ENCODE peak calls at places on chromosome 9, in ten cellular contexts. S is iPS DF 6.9; X is CD8-positive, alpha-beta memory T cell; U is psoas muscle; C is mesendoderm; O is naive thymus-derived CD4-positive, alpha-beta T cell; M is A673; N is body of pancreas; R is cardiac muscle cell; W is hepatocyte. Q is an unnamed sample. For H3K27me3, the result is how much of the 10 kb centered on the place peaks cover.

GRCh38 chr9:134556531-134557068 is 85.0 kb upstream of the COL5A1 start:
- DNase-seq in W (peak), O (no peak), N (peak), M (no peak), R (no peak), X (no peak), U (peak), C (no peak), S (no peak), Q (peak)

GRCh38 chr9:113543286-113544000 is 79.9 kb downstream of the RGS3 start:
- DNase-seq in U (no peak), X (no peak), S (no peak), N (no peak), R (no peak), O (no peak), C (no peak), M (no peak), W (no peak), Q (no peak)

GRCh38 chr9:14203366-14204056 is 110.4 kb downstream of the NFIB start:
- DNase-seq in R (no peak), O (no peak), S (no peak), X (no peak), C (no peak), M (no peak), N (peak), U (peak), W (peak), Q (peak)

GRCh38 chr9:98900725-98901124 is 43.0 kb upstream of the COL15A1 start:
- DNase-seq in W (no peak), O (no peak), M (no peak), R (no peak), N (no peak), C (no peak), X (no peak), S (no peak), U (no peak), Q (no peak)

GRCh38 chr9:127194881-127195713 is 69.5 kb upstream of the GARNL3 start:
- DNase-seq in S (no peak), W (peak), U (peak), O (no peak), M (no peak), N (no peak), R (no peak), X (no peak), C (peak), Q (no peak)

GRCh38 chr9:125971895-125972729 is 224.9 kb downstream of the PBX3 start:
- DNase-seq in W (no peak), U (no peak), S (no peak), R (no peak), C (peak), M (no peak), X (no peak), N (no peak), O (no peak), Q (no peak)

GRCh38 chr9:26244661-26245060 is 566.4 kb upstream of the TUSC1 start:
- DNase-seq in O (no peak), C (no peak), S (no peak), R (no peak), X (no peak), U (no peak), W (no peak), N (no peak), M (no peak), Q (no peak)

GRCh38 chr9:114108016-114108833 is 9.1 kb upstream of the KIF12 start:
- DNase-seq in W (peak), R (peak), S (peak), M (peak), U (peak), N (peak), X (no peak), O (no peak), C (peak), Q (peak)

GRCh38 chr9:98419260-98419603 is 163.8 kb upstream of the TBC1D2 start:
- DNase-seq in R (no peak), M (no peak), S (no peak), U (no peak), C (peak), N (no peak), X (no peak), W (no peak), O (no peak), Q (no peak)

GRCh38 chr9:118129541-118129940 is 425.3 kb downstream of the TLR4 start:
- DNase-seq in W (no peak), X (no peak), R (no peak), U (no peak), O (no peak), M (no peak), C (no peak), S (no peak), N (no peak), Q (no peak)

GRCh38 chr9:88060746-88061145 is 77.5 kb downstream of the SPATA31C2 start:
- DNase-seq in W (no peak), C (no peak), O (no peak), X (no peak), M (no peak), N (no peak), R (no peak), S (no peak), U (no peak), Q (no peak)

GRCh38 chr9:10525972-10526371 is 86.8 kb downstream of the PTPRD start:
- DNase-seq in C (peak), R (no peak), W (no peak), M (no peak), X (no peak), N (no peak), U (no peak), O (no peak), S (no peak), Q (no peak)

DNA sequence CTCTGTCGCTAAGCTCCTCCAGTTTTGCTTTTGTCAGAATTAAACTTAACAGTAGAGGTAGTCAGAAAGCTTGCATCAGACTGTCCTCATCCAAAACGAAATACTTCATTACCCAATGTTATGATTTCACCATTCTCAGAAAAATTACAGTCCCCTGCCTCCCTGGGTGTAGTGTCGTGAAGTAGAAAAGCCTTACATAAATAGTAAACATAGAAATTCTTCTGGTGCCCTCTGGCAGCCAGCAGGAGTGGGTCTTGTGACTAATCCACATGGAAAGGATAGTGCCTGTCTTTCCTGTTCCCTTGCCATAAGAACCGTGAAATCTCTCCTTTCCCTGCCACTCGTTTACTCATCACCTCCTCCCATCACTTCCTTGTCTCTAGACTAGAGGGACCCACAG is 230.6 kb downstream of the GNA14 start:
- DNase-seq in M (peak), O (no peak), C (peak), R (no peak), N (no peak), W (peak), U (no peak), X (no peak), S (no peak), Q (no peak)
- H3K27ac ChIP-seq in M (no peak), O (no peak), C (no peak), R (no peak), N (no peak), W (peak), U (no peak), X (no peak), S (no peak), Q (no peak)

DNA sequence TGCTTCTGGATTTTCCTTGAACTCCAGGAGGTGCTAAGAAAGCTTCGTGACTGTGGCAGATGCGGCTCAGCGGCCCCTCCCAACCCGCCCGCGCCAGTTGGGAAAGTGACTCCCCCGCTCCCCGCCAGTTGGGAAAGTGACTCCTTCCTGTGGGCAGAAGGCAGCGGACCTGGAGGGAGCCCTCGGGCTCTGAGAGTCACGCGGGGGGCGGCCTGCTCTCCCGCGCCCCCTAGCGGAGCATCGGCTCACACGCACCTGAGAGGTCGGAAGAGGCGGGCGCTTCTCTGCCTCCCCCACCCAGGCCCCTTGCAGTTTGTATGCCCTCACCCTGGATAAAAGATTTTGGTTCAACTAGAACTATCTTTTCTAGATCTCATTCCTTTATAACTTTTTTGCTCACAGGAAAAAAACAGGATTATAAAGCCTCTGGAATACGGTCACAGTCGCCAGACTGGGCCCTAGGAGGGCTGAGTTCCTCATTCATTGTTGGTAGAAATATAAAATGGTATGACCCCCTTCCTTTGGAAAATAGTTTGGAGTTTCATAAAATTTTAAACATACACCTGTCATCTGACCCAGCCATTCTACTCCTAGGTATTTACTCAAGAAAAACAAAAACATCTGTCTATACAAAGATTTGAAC is 82.2 kb downstream of the HSD17B3 start:
- DNase-seq in W (peak), C (peak), O (peak), M (peak), X (peak), R (no peak), U (peak), N (peak), S (peak), Q (peak)
- H3K27me3 ChIP-seq in W (under half), C (under half), O (under half), M (under half), X (under half), R (under half), U (under half), N (under half), S (under half), Q (under half)

GRCh38 chr9:12891588-12891987 is 116.8 kb downstream of the LURAP1L start:
- DNase-seq in U (no peak), W (no peak), X (no peak), C (no peak), R (no peak), M (no peak), S (no peak), O (no peak), N (no peak), Q (no peak)

GRCh38 chr9:12884736-12885395 is 110.0 kb downstream of the LURAP1L start:
- DNase-seq in U (no peak), N (no peak), X (no peak), O (no peak), R (peak), S (peak), W (peak), C (peak), M (peak), Q (no peak)

DNA sequence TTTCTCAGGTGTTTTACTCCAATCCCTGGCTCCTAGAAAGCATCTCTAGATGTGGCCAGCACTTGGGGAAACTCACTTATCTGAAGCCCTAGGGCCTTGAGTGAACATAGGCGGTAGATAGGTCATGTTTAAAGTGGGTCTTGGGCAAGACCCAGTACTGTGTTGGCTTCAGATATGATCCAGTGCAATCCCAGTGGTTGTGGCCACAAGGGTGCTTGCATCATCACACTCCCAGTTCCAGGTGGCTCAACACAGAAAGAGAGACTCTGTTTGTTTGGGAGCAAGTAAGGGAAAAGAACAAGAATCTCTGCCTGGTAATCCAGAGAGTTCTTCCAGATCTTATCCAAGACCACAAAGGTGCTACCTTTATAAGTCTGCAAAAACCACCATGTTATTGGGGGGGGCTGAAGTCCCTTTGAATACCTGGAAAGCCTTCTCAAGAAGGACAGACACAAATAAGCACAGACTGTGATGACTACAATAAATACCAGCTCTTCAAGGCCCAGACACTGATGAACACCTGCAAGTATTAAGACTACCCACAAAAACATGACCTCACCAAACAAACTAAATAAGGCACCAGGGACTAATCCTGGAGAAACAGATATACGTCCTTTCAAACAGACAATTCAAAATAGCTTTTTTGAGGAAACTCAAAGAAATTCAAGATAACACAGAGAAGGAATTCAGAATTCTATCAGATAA is 114.7 kb downstream of the LURAP1L start:
- DNase-seq in N (no peak), O (no peak), R (no peak), S (no peak), C (no peak), U (no peak), X (no peak), W (no peak), M (no peak), Q (peak)
- H3K27ac ChIP-seq in N (no peak), O (no peak), R (no peak), S (no peak), C (no peak), U (no peak), X (no peak), W (no peak), M (no peak), Q (peak)

GRCh38 chr9:72139233-72139632 is 10.0 kb upstream of the GDA start:
- DNase-seq in W (no peak), C (peak), S (no peak), U (no peak), N (no peak), M (no peak), O (no peak), X (no peak), R (no peak), Q (no peak)
- H3K27me3 ChIP-seq in W (under half), C (under half), S (under half), U (under half), N (under half), M (under half), O (under half), X (under half), R (under half), Q (under half)